ENCODE peak calls at places on chromosomes 12 and 14, in nine cellular contexts. D is H4; O is stimulated activated CD4-positive, alpha-beta T cell treated with anti-CD3 and anti-CD28 coated beads, Interleukin-4, amount 100 ng/mL, for 1 hour; P is H7; J is activated CD8-positive, alpha-beta memory T cell treated with anti-CD3 and anti-CD28 coated beads for 4 hours; H is ovary; G is stimulated activated CD8-positive, alpha-beta memory T cell treated with anti-CD3 and anti-CD28 coated beads, Interleukin-7, amount 100 ng/mL, for 48 hours; T is NCI-H2081; A is neural crest cell. N is an unnamed sample.

GRCh38 chr12:3777206-3777809 is 24.4 kb upstream of the CRACR2A start:
- DNase-seq in T (peak), J (no peak), D (peak), P (peak), G (no peak), O (no peak), A (no peak), H (no peak), N (no peak)

GRCh38 chr12:13851828-13852227 is 129.6 kb downstream of the GRIN2B start:
- DNase-seq in J (no peak), D (no peak), H (no peak), O (no peak), T (no peak), G (no peak), P (peak), A (peak), N (no peak)

GRCh38 chr12:121391619-121392324 is 8.1 kb upstream of the RNF34 start:
- DNase-seq in A (no peak), J (no peak), H (no peak), O (peak), T (no peak), G (no peak), D (peak), P (no peak), N (peak)

GRCh38 chr12:26011099-26011498 is 52.6 kb downstream of the RASSF8 start:
- DNase-seq in H (no peak), G (no peak), J (no peak), T (no peak), P (no peak), D (peak), O (no peak), A (no peak), N (no peak)

GRCh38 chr14:92692822-92693226 is 55.6 kb downstream of the LGMN start:
- DNase-seq in J (no peak), T (peak), G (no peak), H (peak), A (no peak), O (no peak), P (no peak), D (peak), N (no peak)

GRCh38 chr12:104515899-104516298 is 59.2 kb downstream of the CHST11 start:
- DNase-seq in D (no peak), A (no peak), T (no peak), O (no peak), H (no peak), G (no peak), P (no peak), J (no peak), N (no peak)

GRCh38 chr12:26748741-26749431 is 84.1 kb downstream of the ITPR2 start:
- DNase-seq in J (no peak), T (no peak), O (no peak), P (no peak), H (no peak), G (no peak), D (no peak), A (no peak), N (no peak)

GRCh38 chr12:126811401-126811800 is 1455.6 kb upstream of the TMEM132C start:
- DNase-seq in O (no peak), P (peak), J (no peak), D (no peak), G (no peak), T (peak), A (no peak), H (no peak), N (no peak)

GRCh38 chr12:59122784-59123183 is 202.5 kb upstream of the LRIG3 start:
- DNase-seq in H (no peak), P (no peak), T (no peak), O (no peak), G (no peak), A (no peak), J (no peak), D (no peak), N (no peak)